ENCODE peak calls at places on chromosomes 3 and 15, in seven cellular contexts. One of them, this sample, is unnamed.

GRCh38 chr3:58111513-58112184 is 99.1 kb downstream of the DNASE1L3 start:
- DNase-seq in GDM1: no peak
- DNase-seq in stomach: peak
- DNase-seq in MCF 10A: no peak
- DNase-seq in stimulated activated CD4-positive, alpha-beta T cell treated with anti-CD3 and anti-CD28 coated beads, Interleukin-15, amount 100 ng/mL, for 24 hours: no peak
- DNase-seq in HepG2: peak
- DNase-seq in M059J: no peak
- DNase-seq in this sample: peak

GRCh38 chr3:66598168-66598567 is 97.3 kb upstream of the LRIG1 start:
- DNase-seq in GDM1: no peak
- DNase-seq in stomach: no peak
- DNase-seq in MCF 10A: peak
- DNase-seq in stimulated activated CD4-positive, alpha-beta T cell treated with anti-CD3 and anti-CD28 coated beads, Interleukin-15, amount 100 ng/mL, for 24 hours: no peak
- DNase-seq in HepG2: no peak
- DNase-seq in M059J: peak
- DNase-seq in this sample: peak

GRCh38 chr3:74692-75243 is 121.8 kb upstream of the CHL1 start:
- DNase-seq in GDM1: no peak
- DNase-seq in stomach: no peak
- DNase-seq in MCF 10A: no peak
- DNase-seq in stimulated activated CD4-positive, alpha-beta T cell treated with anti-CD3 and anti-CD28 coated beads, Interleukin-15, amount 100 ng/mL, for 24 hours: no peak
- DNase-seq in HepG2: no peak
- DNase-seq in M059J: no peak
- DNase-seq in this sample: no peak

GRCh38 chr3:51568041-51568440 is 29.5 kb downstream of the RAD54L2 start:
- DNase-seq in GDM1: peak
- DNase-seq in stomach: no peak
- DNase-seq in MCF 10A: no peak
- DNase-seq in stimulated activated CD4-positive, alpha-beta T cell treated with anti-CD3 and anti-CD28 coated beads, Interleukin-15, amount 100 ng/mL, for 24 hours: no peak
- DNase-seq in HepG2: no peak
- DNase-seq in M059J: no peak
- DNase-seq in this sample: peak

GRCh38 chr15:45314960-45315359 is 62.9 kb downstream of the SLC28A2 start:
- DNase-seq in GDM1: no peak
- DNase-seq in stomach: no peak
- DNase-seq in MCF 10A: peak
- DNase-seq in stimulated activated CD4-positive, alpha-beta T cell treated with anti-CD3 and anti-CD28 coated beads, Interleukin-15, amount 100 ng/mL, for 24 hours: no peak
- DNase-seq in HepG2: no peak
- DNase-seq in M059J: peak
- DNase-seq in this sample: peak

GRCh38 chr3:171758109-171758508 is 52.2 kb downstream of the PLD1 start:
- DNase-seq in GDM1: no peak
- DNase-seq in stomach: no peak
- DNase-seq in MCF 10A: no peak
- DNase-seq in stimulated activated CD4-positive, alpha-beta T cell treated with anti-CD3 and anti-CD28 coated beads, Interleukin-15, amount 100 ng/mL, for 24 hours: no peak
- DNase-seq in HepG2: no peak
- DNase-seq in M059J: no peak
- DNase-seq in this sample: no peak

GRCh38 chr15:75809986-75810750 is 33.1 kb upstream of the UBE2Q2 start:
- DNase-seq in GDM1: no peak
- DNase-seq in stomach: peak
- DNase-seq in MCF 10A: peak
- DNase-seq in stimulated activated CD4-positive, alpha-beta T cell treated with anti-CD3 and anti-CD28 coated beads, Interleukin-15, amount 100 ng/mL, for 24 hours: peak
- DNase-seq in HepG2: peak
- DNase-seq in M059J: peak
- DNase-seq in this sample: peak

GRCh38 chr15:67850995-67851535 is 11.2 kb upstream of the RNU6-1 start:
- DNase-seq in GDM1: peak
- DNase-seq in stomach: no peak
- DNase-seq in MCF 10A: peak
- DNase-seq in stimulated activated CD4-positive, alpha-beta T cell treated with anti-CD3 and anti-CD28 coated beads, Interleukin-15, amount 100 ng/mL, for 24 hours: no peak
- DNase-seq in HepG2: peak
- DNase-seq in M059J: peak
- DNase-seq in this sample: peak

GRCh38 chr15:93495799-93496637 is 407.0 kb upstream of the RGMA start:
- DNase-seq in GDM1: no peak
- DNase-seq in stomach: no peak
- DNase-seq in MCF 10A: no peak
- DNase-seq in stimulated activated CD4-positive, alpha-beta T cell treated with anti-CD3 and anti-CD28 coated beads, Interleukin-15, amount 100 ng/mL, for 24 hours: no peak
- DNase-seq in HepG2: no peak
- DNase-seq in M059J: no peak
- DNase-seq in this sample: peak

GRCh38 chr15:57307527-57308193 is 68.6 kb upstream of the CGNL1 start:
- DNase-seq in GDM1: no peak
- DNase-seq in stomach: no peak
- DNase-seq in MCF 10A: no peak
- DNase-seq in stimulated activated CD4-positive, alpha-beta T cell treated with anti-CD3 and anti-CD28 coated beads, Interleukin-15, amount 100 ng/mL, for 24 hours: no peak
- DNase-seq in HepG2: peak
- DNase-seq in M059J: no peak
- DNase-seq in this sample: no peak

GRCh38 chr3:79421273-79421672 is 346.5 kb downstream of the ROBO1 start:
- DNase-seq in GDM1: no peak
- DNase-seq in stomach: no peak
- DNase-seq in MCF 10A: no peak
- DNase-seq in stimulated activated CD4-positive, alpha-beta T cell treated with anti-CD3 and anti-CD28 coated beads, Interleukin-15, amount 100 ng/mL, for 24 hours: no peak
- DNase-seq in HepG2: no peak
- DNase-seq in M059J: no peak
- DNase-seq in this sample: no peak

GRCh38 chr3:129461461-129462146 is 21.6 kb downstream of the IFT122 start:
- DNase-seq in GDM1: no peak
- DNase-seq in stomach: no peak
- DNase-seq in MCF 10A: peak
- DNase-seq in stimulated activated CD4-positive, alpha-beta T cell treated with anti-CD3 and anti-CD28 coated beads, Interleukin-15, amount 100 ng/mL, for 24 hours: no peak
- DNase-seq in HepG2: no peak
- DNase-seq in M059J: peak
- DNase-seq in this sample: no peak

GRCh38 chr15:90545095-90545494 is 15.4 kb downstream of the CRTC3 start:
- DNase-seq in GDM1: no peak
- DNase-seq in stomach: no peak
- DNase-seq in MCF 10A: no peak
- DNase-seq in stimulated activated CD4-positive, alpha-beta T cell treated with anti-CD3 and anti-CD28 coated beads, Interleukin-15, amount 100 ng/mL, for 24 hours: peak
- DNase-seq in HepG2: no peak
- DNase-seq in M059J: peak
- DNase-seq in this sample: no peak

GRCh38 chr3:130457681-130458080 is 59.3 kb upstream of the COL6A6 start:
- DNase-seq in GDM1: no peak
- DNase-seq in stomach: no peak
- DNase-seq in MCF 10A: no peak
- DNase-seq in stimulated activated CD4-positive, alpha-beta T cell treated with anti-CD3 and anti-CD28 coated beads, Interleukin-15, amount 100 ng/mL, for 24 hours: no peak
- DNase-seq in HepG2: no peak
- DNase-seq in M059J: no peak
- DNase-seq in this sample: no peak

GRCh38 chr3:73637042-73637441 is 12.3 kb upstream of the PDZRN3 start:
- DNase-seq in GDM1: no peak
- DNase-seq in stomach: no peak
- DNase-seq in MCF 10A: peak
- DNase-seq in stimulated activated CD4-positive, alpha-beta T cell treated with anti-CD3 and anti-CD28 coated beads, Interleukin-15, amount 100 ng/mL, for 24 hours: no peak
- DNase-seq in HepG2: no peak
- DNase-seq in M059J: peak
- DNase-seq in this sample: no peak

GRCh38 chr15:30065025-30065801 is 17.5 kb upstream of the GOLGA8J start:
- DNase-seq in GDM1: no peak
- DNase-seq in stomach: no peak
- DNase-seq in MCF 10A: peak
- DNase-seq in stimulated activated CD4-positive, alpha-beta T cell treated with anti-CD3 and anti-CD28 coated beads, Interleukin-15, amount 100 ng/mL, for 24 hours: no peak
- DNase-seq in HepG2: no peak
- DNase-seq in M059J: peak
- DNase-seq in this sample: peak

GRCh38 chr3:113873293-113873692 is 34.7 kb downstream of the GRAMD1C start:
- DNase-seq in GDM1: no peak
- DNase-seq in stomach: no peak
- DNase-seq in MCF 10A: no peak
- DNase-seq in stimulated activated CD4-positive, alpha-beta T cell treated with anti-CD3 and anti-CD28 coated beads, Interleukin-15, amount 100 ng/mL, for 24 hours: no peak
- DNase-seq in HepG2: no peak
- DNase-seq in M059J: no peak
- DNase-seq in this sample: no peak

GRCh38 chr3:58203541-58203940 is 7.2 kb downstream of the DNASE1L3 start:
- DNase-seq in GDM1: no peak
- DNase-seq in stomach: no peak
- DNase-seq in MCF 10A: no peak
- DNase-seq in stimulated activated CD4-positive, alpha-beta T cell treated with anti-CD3 and anti-CD28 coated beads, Interleukin-15, amount 100 ng/mL, for 24 hours: no peak
- DNase-seq in HepG2: no peak
- DNase-seq in M059J: peak
- DNase-seq in this sample: no peak

GRCh38 chr15:25863968-25864580 is 947 bp upstream of the ATP10A start:
- DNase-seq in GDM1: no peak
- DNase-seq in stomach: no peak
- DNase-seq in MCF 10A: no peak
- DNase-seq in stimulated activated CD4-positive, alpha-beta T cell treated with anti-CD3 and anti-CD28 coated beads, Interleukin-15, amount 100 ng/mL, for 24 hours: no peak
- DNase-seq in HepG2: no peak
- DNase-seq in M059J: no peak
- DNase-seq in this sample: no peak

GRCh38 chr3:32045091-32045964 is 61.1 kb upstream of the GPD1L start:
- DNase-seq in GDM1: no peak
- DNase-seq in stomach: peak
- DNase-seq in MCF 10A: peak
- DNase-seq in stimulated activated CD4-positive, alpha-beta T cell treated with anti-CD3 and anti-CD28 coated beads, Interleukin-15, amount 100 ng/mL, for 24 hours: no peak
- DNase-seq in HepG2: peak
- DNase-seq in M059J: peak
- DNase-seq in this sample: peak

GRCh38 chr3:73086071-73086494 is 24.6 kb downstream of the EBLN2 start:
- DNase-seq in GDM1: no peak
- DNase-seq in stomach: peak
- DNase-seq in MCF 10A: peak
- DNase-seq in stimulated activated CD4-positive, alpha-beta T cell treated with anti-CD3 and anti-CD28 coated beads, Interleukin-15, amount 100 ng/mL, for 24 hours: peak
- DNase-seq in HepG2: peak
- DNase-seq in M059J: peak
- DNase-seq in this sample: peak

GRCh38 chr15:93486407-93487117 is 397.6 kb upstream of the RGMA start:
- DNase-seq in GDM1: no peak
- DNase-seq in stomach: peak
- DNase-seq in MCF 10A: no peak
- DNase-seq in stimulated activated CD4-positive, alpha-beta T cell treated with anti-CD3 and anti-CD28 coated beads, Interleukin-15, amount 100 ng/mL, for 24 hours: no peak
- DNase-seq in HepG2: no peak
- DNase-seq in M059J: no peak
- DNase-seq in this sample: no peak

GRCh38 chr3:20930034-20930433 is 744.0 kb upstream of the SGO1 start:
- DNase-seq in GDM1: no peak
- DNase-seq in stomach: peak
- DNase-seq in MCF 10A: peak
- DNase-seq in stimulated activated CD4-positive, alpha-beta T cell treated with anti-CD3 and anti-CD28 coated beads, Interleukin-15, amount 100 ng/mL, for 24 hours: no peak
- DNase-seq in HepG2: no peak
- DNase-seq in M059J: peak
- DNase-seq in this sample: peak

GRCh38 chr3:78204977-78205376 is 1165.1 kb downstream of the ROBO2 start:
- DNase-seq in GDM1: no peak
- DNase-seq in stomach: no peak
- DNase-seq in MCF 10A: peak
- DNase-seq in stimulated activated CD4-positive, alpha-beta T cell treated with anti-CD3 and anti-CD28 coated beads, Interleukin-15, amount 100 ng/mL, for 24 hours: no peak
- DNase-seq in HepG2: peak
- DNase-seq in M059J: peak
- DNase-seq in this sample: peak

GRCh38 chr15:36844453-36845094 is 255.8 kb downstream of the MEIS2 start:
- DNase-seq in GDM1: no peak
- DNase-seq in stomach: no peak
- DNase-seq in MCF 10A: peak
- DNase-seq in stimulated activated CD4-positive, alpha-beta T cell treated with anti-CD3 and anti-CD28 coated beads, Interleukin-15, amount 100 ng/mL, for 24 hours: no peak
- DNase-seq in HepG2: peak
- DNase-seq in M059J: peak
- DNase-seq in this sample: no peak

GRCh38 chr3:11477286-11477935 is 166.3 kb downstream of the VGLL4 start:
- DNase-seq in GDM1: no peak
- DNase-seq in stomach: no peak
- DNase-seq in MCF 10A: peak
- DNase-seq in stimulated activated CD4-positive, alpha-beta T cell treated with anti-CD3 and anti-CD28 coated beads, Interleukin-15, amount 100 ng/mL, for 24 hours: no peak
- DNase-seq in HepG2: no peak
- DNase-seq in M059J: peak
- DNase-seq in this sample: peak

GRCh38 chr15:91919014-91919534 is 65.6 kb downstream of the SLCO3A1 start:
- DNase-seq in GDM1: no peak
- DNase-seq in stomach: no peak
- DNase-seq in MCF 10A: no peak
- DNase-seq in stimulated activated CD4-positive, alpha-beta T cell treated with anti-CD3 and anti-CD28 coated beads, Interleukin-15, amount 100 ng/mL, for 24 hours: no peak
- DNase-seq in HepG2: no peak
- DNase-seq in M059J: no peak
- DNase-seq in this sample: no peak

GRCh38 chr3:13836658-13837587 is 42.9 kb downstream of the WNT7A start:
- DNase-seq in GDM1: no peak
- DNase-seq in stomach: no peak
- DNase-seq in MCF 10A: peak
- DNase-seq in stimulated activated CD4-positive, alpha-beta T cell treated with anti-CD3 and anti-CD28 coated beads, Interleukin-15, amount 100 ng/mL, for 24 hours: no peak
- DNase-seq in HepG2: no peak
- DNase-seq in M059J: no peak
- DNase-seq in this sample: no peak

GRCh38 chr15:47787875-47788274 is 70.6 kb downstream of the SEMA6D start:
- DNase-seq in GDM1: no peak
- DNase-seq in stomach: no peak
- DNase-seq in MCF 10A: no peak
- DNase-seq in stimulated activated CD4-positive, alpha-beta T cell treated with anti-CD3 and anti-CD28 coated beads, Interleukin-15, amount 100 ng/mL, for 24 hours: no peak
- DNase-seq in HepG2: no peak
- DNase-seq in M059J: no peak
- DNase-seq in this sample: no peak

This sample was measured in renal cortical epithelial cell.